ENCODE peak calls at places on chromosomes 3 and 15, in seven cellular contexts. One of them, this sample, is unnamed.

GRCh38 chr15:67021455-67021854 is 43.9 kb upstream of the SMAD3 start:
- DNase-seq in GM20000: no peak
- DNase-seq in stimulated activated CD4-positive, alpha-beta T cell treated with anti-CD3 and anti-CD28 coated beads, Interleukin-1b, Interleukin-23, amount 100 ng/mL, for 4 hours: no peak
- DNase-seq in EH: peak
- DNase-seq in GM12892: no peak
- DNase-seq in NCI-H748 treated with DMSO at 0.1 percent for 48 hours: no peak
- DNase-seq in NCI-H1105: no peak
- DNase-seq in this sample: peak

GRCh38 chr3:11272913-11273574 is 847 bp downstream of the ATG7 start:
- DNase-seq in stimulated activated CD4-positive, alpha-beta T cell treated with anti-CD3 and anti-CD28 coated beads, Interleukin-1b, Interleukin-23, amount 100 ng/mL, for 4 hours: no peak
- DNase-seq in NCI-H748 treated with DMSO at 0.1 percent for 48 hours: no peak
- DNase-seq in GM12892: no peak
- DNase-seq in NCI-H1105: no peak
- DNase-seq in EH: peak
- DNase-seq in GM20000: no peak
- DNase-seq in this sample: no peak

GRCh38 chr15:66472176-66472999 is 25.2 kb downstream of the SNAPC5 start:
- DNase-seq in GM12892: peak
- DNase-seq in stimulated activated CD4-positive, alpha-beta T cell treated with anti-CD3 and anti-CD28 coated beads, Interleukin-1b, Interleukin-23, amount 100 ng/mL, for 4 hours: no peak
- DNase-seq in GM20000: peak
- DNase-seq in NCI-H748 treated with DMSO at 0.1 percent for 48 hours: no peak
- DNase-seq in EH: peak
- DNase-seq in NCI-H1105: no peak
- DNase-seq in this sample: peak

GRCh38 chr3:122975163-122975923 is 52.2 kb downstream of the SEMA5B start:
- DNase-seq in NCI-H1105: peak
- DNase-seq in GM12892: no peak
- DNase-seq in NCI-H748 treated with DMSO at 0.1 percent for 48 hours: no peak
- DNase-seq in stimulated activated CD4-positive, alpha-beta T cell treated with anti-CD3 and anti-CD28 coated beads, Interleukin-1b, Interleukin-23, amount 100 ng/mL, for 4 hours: no peak
- DNase-seq in GM20000: peak
- DNase-seq in EH: peak
- DNase-seq in this sample: peak

GRCh38 chr3:30693470-30694120 is 87.2 kb downstream of the TGFBR2 start:
- DNase-seq in stimulated activated CD4-positive, alpha-beta T cell treated with anti-CD3 and anti-CD28 coated beads, Interleukin-1b, Interleukin-23, amount 100 ng/mL, for 4 hours: peak
- DNase-seq in NCI-H1105: peak
- DNase-seq in NCI-H748 treated with DMSO at 0.1 percent for 48 hours: peak
- DNase-seq in GM12892: peak
- DNase-seq in EH: peak
- DNase-seq in GM20000: peak
- DNase-seq in this sample: peak

GRCh38 chr3:113312416-113312815 is 101.1 kb downstream of the BOC start:
- DNase-seq in GM20000: no peak
- DNase-seq in stimulated activated CD4-positive, alpha-beta T cell treated with anti-CD3 and anti-CD28 coated beads, Interleukin-1b, Interleukin-23, amount 100 ng/mL, for 4 hours: no peak
- DNase-seq in EH: no peak
- DNase-seq in GM12892: no peak
- DNase-seq in NCI-H1105: no peak
- DNase-seq in NCI-H748 treated with DMSO at 0.1 percent for 48 hours: no peak
- DNase-seq in this sample: no peak

GRCh38 chr3:63763156-63763555 is 55.9 kb upstream of the C3orf49 start:
- DNase-seq in NCI-H1105: no peak
- DNase-seq in stimulated activated CD4-positive, alpha-beta T cell treated with anti-CD3 and anti-CD28 coated beads, Interleukin-1b, Interleukin-23, amount 100 ng/mL, for 4 hours: no peak
- DNase-seq in NCI-H748 treated with DMSO at 0.1 percent for 48 hours: no peak
- DNase-seq in GM20000: no peak
- DNase-seq in EH: peak
- DNase-seq in GM12892: no peak
- DNase-seq in this sample: no peak

GRCh38 chr3:120693439-120694172 is 11.6 kb upstream of the HGD start:
- DNase-seq in stimulated activated CD4-positive, alpha-beta T cell treated with anti-CD3 and anti-CD28 coated beads, Interleukin-1b, Interleukin-23, amount 100 ng/mL, for 4 hours: no peak
- DNase-seq in EH: peak
- DNase-seq in GM20000: no peak
- DNase-seq in NCI-H1105: peak
- DNase-seq in GM12892: no peak
- DNase-seq in NCI-H748 treated with DMSO at 0.1 percent for 48 hours: peak
- DNase-seq in this sample: no peak

GRCh38 chr3:60365360-60365759 is 885.9 kb downstream of the FHIT start:
- DNase-seq in NCI-H748 treated with DMSO at 0.1 percent for 48 hours: no peak
- DNase-seq in stimulated activated CD4-positive, alpha-beta T cell treated with anti-CD3 and anti-CD28 coated beads, Interleukin-1b, Interleukin-23, amount 100 ng/mL, for 4 hours: no peak
- DNase-seq in GM20000: peak
- DNase-seq in EH: peak
- DNase-seq in NCI-H1105: no peak
- DNase-seq in GM12892: no peak
- DNase-seq in this sample: no peak

GRCh38 chr3:128317698-128318231 is 148.9 kb downstream of the DNAJB8 start:
- DNase-seq in EH: no peak
- DNase-seq in stimulated activated CD4-positive, alpha-beta T cell treated with anti-CD3 and anti-CD28 coated beads, Interleukin-1b, Interleukin-23, amount 100 ng/mL, for 4 hours: no peak
- DNase-seq in GM20000: no peak
- DNase-seq in NCI-H748 treated with DMSO at 0.1 percent for 48 hours: no peak
- DNase-seq in GM12892: no peak
- DNase-seq in NCI-H1105: no peak
- DNase-seq in this sample: no peak

GRCh38 chr3:188486126-188486525 is 332.2 kb downstream of the LPP start:
- DNase-seq in GM20000: no peak
- DNase-seq in NCI-H748 treated with DMSO at 0.1 percent for 48 hours: no peak
- DNase-seq in EH: peak
- DNase-seq in stimulated activated CD4-positive, alpha-beta T cell treated with anti-CD3 and anti-CD28 coated beads, Interleukin-1b, Interleukin-23, amount 100 ng/mL, for 4 hours: no peak
- DNase-seq in GM12892: no peak
- DNase-seq in NCI-H1105: no peak
- DNase-seq in this sample: peak

GRCh38 chr3:169759256-169759655 is 5.6 kb downstream of the TERC start:
- DNase-seq in stimulated activated CD4-positive, alpha-beta T cell treated with anti-CD3 and anti-CD28 coated beads, Interleukin-1b, Interleukin-23, amount 100 ng/mL, for 4 hours: no peak
- DNase-seq in EH: peak
- DNase-seq in GM12892: no peak
- DNase-seq in NCI-H1105: no peak
- DNase-seq in NCI-H748 treated with DMSO at 0.1 percent for 48 hours: no peak
- DNase-seq in GM20000: no peak
- DNase-seq in this sample: no peak

GRCh38 chr15:26392956-26393355 is 379.9 kb downstream of the GABRB3 start:
- DNase-seq in NCI-H748 treated with DMSO at 0.1 percent for 48 hours: no peak
- DNase-seq in GM12892: no peak
- DNase-seq in NCI-H1105: no peak
- DNase-seq in stimulated activated CD4-positive, alpha-beta T cell treated with anti-CD3 and anti-CD28 coated beads, Interleukin-1b, Interleukin-23, amount 100 ng/mL, for 4 hours: no peak
- DNase-seq in GM20000: no peak
- DNase-seq in EH: no peak
- DNase-seq in this sample: no peak

GRCh38 chr15:74826372-74826819 is at the start of gene CPLX3:
- DNase-seq in GM12892: no peak
- DNase-seq in NCI-H748 treated with DMSO at 0.1 percent for 48 hours: no peak
- DNase-seq in stimulated activated CD4-positive, alpha-beta T cell treated with anti-CD3 and anti-CD28 coated beads, Interleukin-1b, Interleukin-23, amount 100 ng/mL, for 4 hours: no peak
- DNase-seq in NCI-H1105: no peak
- DNase-seq in GM20000: peak
- DNase-seq in EH: peak
- DNase-seq in this sample: no peak

GRCh38 chr15:100705841-100706240 is 103.5 kb downstream of the ASB7 start:
- DNase-seq in NCI-H1105: no peak
- DNase-seq in stimulated activated CD4-positive, alpha-beta T cell treated with anti-CD3 and anti-CD28 coated beads, Interleukin-1b, Interleukin-23, amount 100 ng/mL, for 4 hours: no peak
- DNase-seq in GM12892: no peak
- DNase-seq in GM20000: no peak
- DNase-seq in NCI-H748 treated with DMSO at 0.1 percent for 48 hours: no peak
- DNase-seq in EH: no peak
- DNase-seq in this sample: no peak

GRCh38 chr15:96585634-96586386 is 255.3 kb downstream of the NR2F2 start:
- DNase-seq in GM12892: no peak
- DNase-seq in GM20000: no peak
- DNase-seq in NCI-H748 treated with DMSO at 0.1 percent for 48 hours: no peak
- DNase-seq in EH: peak
- DNase-seq in stimulated activated CD4-positive, alpha-beta T cell treated with anti-CD3 and anti-CD28 coated beads, Interleukin-1b, Interleukin-23, amount 100 ng/mL, for 4 hours: no peak
- DNase-seq in NCI-H1105: peak
- DNase-seq in this sample: no peak

GRCh38 chr3:195909294-195909644 is 918 bp upstream of the TNK2 start:
- DNase-seq in EH: peak
- DNase-seq in NCI-H748 treated with DMSO at 0.1 percent for 48 hours: no peak
- DNase-seq in GM12892: no peak
- DNase-seq in NCI-H1105: peak
- DNase-seq in stimulated activated CD4-positive, alpha-beta T cell treated with anti-CD3 and anti-CD28 coated beads, Interleukin-1b, Interleukin-23, amount 100 ng/mL, for 4 hours: no peak
- DNase-seq in GM20000: no peak
- DNase-seq in this sample: peak

GRCh38 chr3:17179381-17180205 is 294.8 kb downstream of the PLCL2 start:
- DNase-seq in NCI-H748 treated with DMSO at 0.1 percent for 48 hours: no peak
- DNase-seq in stimulated activated CD4-positive, alpha-beta T cell treated with anti-CD3 and anti-CD28 coated beads, Interleukin-1b, Interleukin-23, amount 100 ng/mL, for 4 hours: no peak
- DNase-seq in NCI-H1105: peak
- DNase-seq in GM20000: peak
- DNase-seq in EH: peak
- DNase-seq in GM12892: no peak
- DNase-seq in this sample: no peak

GRCh38 chr3:72376917-72377710 is 471.1 kb downstream of the SHQ1 start:
- DNase-seq in GM20000: no peak
- DNase-seq in NCI-H1105: no peak
- DNase-seq in NCI-H748 treated with DMSO at 0.1 percent for 48 hours: no peak
- DNase-seq in stimulated activated CD4-positive, alpha-beta T cell treated with anti-CD3 and anti-CD28 coated beads, Interleukin-1b, Interleukin-23, amount 100 ng/mL, for 4 hours: no peak
- DNase-seq in EH: no peak
- DNase-seq in GM12892: no peak
- DNase-seq in this sample: peak

GRCh38 chr15:64134322-64134829 is 17.2 kb upstream of the SNX22 start:
- DNase-seq in stimulated activated CD4-positive, alpha-beta T cell treated with anti-CD3 and anti-CD28 coated beads, Interleukin-1b, Interleukin-23, amount 100 ng/mL, for 4 hours: no peak
- DNase-seq in GM12892: no peak
- DNase-seq in GM20000: no peak
- DNase-seq in NCI-H1105: no peak
- DNase-seq in EH: peak
- DNase-seq in NCI-H748 treated with DMSO at 0.1 percent for 48 hours: no peak
- DNase-seq in this sample: no peak

GRCh38 chr3:50242778-50243551 is 7.0 kb downstream of the GNAI2 start:
- DNase-seq in NCI-H1105: no peak
- DNase-seq in GM12892: no peak
- DNase-seq in GM20000: no peak
- DNase-seq in EH: peak
- DNase-seq in stimulated activated CD4-positive, alpha-beta T cell treated with anti-CD3 and anti-CD28 coated beads, Interleukin-1b, Interleukin-23, amount 100 ng/mL, for 4 hours: no peak
- DNase-seq in NCI-H748 treated with DMSO at 0.1 percent for 48 hours: no peak
- DNase-seq in this sample: peak

GRCh38 chr15:86892774-86893449 is 813.2 kb downstream of the AGBL1 start:
- DNase-seq in GM12892: no peak
- DNase-seq in NCI-H748 treated with DMSO at 0.1 percent for 48 hours: peak
- DNase-seq in EH: peak
- DNase-seq in stimulated activated CD4-positive, alpha-beta T cell treated with anti-CD3 and anti-CD28 coated beads, Interleukin-1b, Interleukin-23, amount 100 ng/mL, for 4 hours: no peak
- DNase-seq in NCI-H1105: no peak
- DNase-seq in GM20000: no peak
- DNase-seq in this sample: no peak

GRCh38 chr3:40877651-40878463 is 321.4 kb upstream of the CTNNB1 start:
- DNase-seq in GM20000: no peak
- DNase-seq in stimulated activated CD4-positive, alpha-beta T cell treated with anti-CD3 and anti-CD28 coated beads, Interleukin-1b, Interleukin-23, amount 100 ng/mL, for 4 hours: no peak
- DNase-seq in GM12892: no peak
- DNase-seq in EH: peak
- DNase-seq in NCI-H748 treated with DMSO at 0.1 percent for 48 hours: no peak
- DNase-seq in NCI-H1105: no peak
- DNase-seq in this sample: no peak

GRCh38 chr3:138468886-138469285 is 34.5 kb downstream of the ESYT3 start:
- DNase-seq in stimulated activated CD4-positive, alpha-beta T cell treated with anti-CD3 and anti-CD28 coated beads, Interleukin-1b, Interleukin-23, amount 100 ng/mL, for 4 hours: no peak
- DNase-seq in GM20000: no peak
- DNase-seq in NCI-H748 treated with DMSO at 0.1 percent for 48 hours: no peak
- DNase-seq in NCI-H1105: no peak
- DNase-seq in GM12892: no peak
- DNase-seq in EH: peak
- DNase-seq in this sample: no peak

GRCh38 chr3:159775372-159775961 is 213.2 kb upstream of the IL12A start:
- DNase-seq in GM20000: no peak
- DNase-seq in GM12892: no peak
- DNase-seq in EH: peak
- DNase-seq in NCI-H1105: peak
- DNase-seq in NCI-H748 treated with DMSO at 0.1 percent for 48 hours: peak
- DNase-seq in stimulated activated CD4-positive, alpha-beta T cell treated with anti-CD3 and anti-CD28 coated beads, Interleukin-1b, Interleukin-23, amount 100 ng/mL, for 4 hours: no peak
- DNase-seq in this sample: no peak

This sample was measured in trophoblast cell.